ENCODE peak calls at places on chromosomes 1 and 21, in ten cellular contexts. V is NCI-H1436; X is AG09319; E is pancreas; N is kidney glomerular epithelial cell; T is stimulated activated CD8-positive, alpha-beta memory T cell treated with anti-CD3 and anti-CD28 coated beads, Interleukin-2, amount 100 ng/mL, for 48 hours; R is HT-29; U is occipital lobe; P is activated CD8-positive, alpha-beta memory T cell treated with anti-CD3 and anti-CD28 coated beads for 4 hours; W is non-pigmented ciliary epithelial cell. M is an unnamed sample.

GRCh38 chr21:27292229-27292628 is 325.3 kb upstream of the ADAMTS5 start:
- DNase-seq in V (no peak), X (no peak), E (no peak), N (no peak), T (no peak), R (no peak), U (no peak), P (no peak), W (no peak), M (no peak)

GRCh38 chr1:80202118-80202517 is 1195.6 kb upstream of the ADGRL4 start:
- DNase-seq in V (no peak), X (no peak), E (no peak), N (no peak), T (no peak), R (no peak), U (no peak), P (no peak), W (no peak), M (no peak)

GRCh38 chr1:92822907-92823306 is 8.9 kb upstream of the RPL5 start:
- DNase-seq in V (no peak), X (no peak), E (no peak), N (no peak), T (no peak), R (no peak), U (no peak), P (no peak), W (peak), M (no peak)

GRCh38 chr1:3691421-3692204 is 39.3 kb downstream of the TP73 start:
- DNase-seq in V (no peak), X (no peak), E (no peak), N (no peak), T (no peak), R (no peak), U (no peak), P (no peak), W (no peak), M (no peak)

GRCh38 chr1:171965802-171966201 is 124.5 kb downstream of the DNM3 start:
- DNase-seq in V (no peak), X (no peak), E (no peak), N (peak), T (no peak), R (no peak), U (no peak), P (no peak), W (peak), M (no peak)

GRCh38 chr1:11951901-11952300 is 17.4 kb downstream of the PLOD1 start:
- DNase-seq in V (no peak), X (no peak), E (no peak), N (no peak), T (no peak), R (no peak), U (no peak), P (no peak), W (no peak), M (no peak)

GRCh38 chr21:24208562-24209260 is 1398.6 kb downstream of the MRPL39 start:
- DNase-seq in V (no peak), X (no peak), E (peak), N (no peak), T (no peak), R (no peak), U (no peak), P (no peak), W (no peak), M (no peak)

GRCh38 chr1:64124751-64125445 is 78.5 kb upstream of the UBE2U start:
- DNase-seq in V (no peak), X (no peak), E (no peak), N (no peak), T (no peak), R (no peak), U (no peak), P (no peak), W (no peak), M (no peak)

GRCh38 chr1:62782197-62782886 is 1.6 kb upstream of the ATG4C start:
- DNase-seq in V (no peak), X (peak), E (no peak), N (no peak), T (no peak), R (no peak), U (no peak), P (no peak), W (peak), M (no peak)

GRCh38 chr1:159839135-159839849 is 12.6 kb downstream of the SLAMF8 start:
- DNase-seq in V (no peak), X (no peak), E (no peak), N (no peak), T (no peak), R (no peak), U (no peak), P (no peak), W (no peak), M (no peak)

GRCh38 chr1:203625623-203626189 is 926 bp upstream of the ATP2B4 start:
- DNase-seq in V (peak), X (no peak), E (no peak), N (peak), T (no peak), R (peak), U (no peak), P (no peak), W (no peak), M (peak)

GRCh38 chr21:45591619-45592207 is 49.5 kb upstream of the SLC19A1 start:
- DNase-seq in V (no peak), X (no peak), E (peak), N (no peak), T (no peak), R (no peak), U (no peak), P (no peak), W (no peak), M (no peak)

GRCh38 chr21:42312626-42313104 is 2.5 kb downstream of the TFF3 start:
- DNase-seq in V (no peak), X (no peak), E (peak), N (no peak), T (no peak), R (no peak), U (no peak), P (no peak), W (no peak), M (no peak)

GRCh38 chr1:226646026-226646869 is 92.8 kb downstream of the ITPKB start:
- DNase-seq in V (no peak), X (no peak), E (peak), N (no peak), T (no peak), R (no peak), U (no peak), P (no peak), W (no peak), M (no peak)

GRCh38 chr1:111990026-111990877 is 784 bp upstream of the KCND3 start:
- DNase-seq in V (no peak), X (no peak), E (peak), N (no peak), T (no peak), R (no peak), U (peak), P (no peak), W (no peak), M (no peak)

GRCh38 chr1:10727703-10728348 is 68.6 kb downstream of the CASZ1 start:
- DNase-seq in V (no peak), X (no peak), E (no peak), N (no peak), T (no peak), R (no peak), U (no peak), P (no peak), W (no peak), M (no peak)

GRCh38 chr1:101371259-101371658 is 134.4 kb downstream of the S1PR1 start:
- DNase-seq in V (no peak), X (no peak), E (no peak), N (peak), T (no peak), R (no peak), U (no peak), P (no peak), W (peak), M (no peak)

GRCh38 chr1:200179126-200179780 is 151.7 kb downstream of the NR5A2 start:
- DNase-seq in V (no peak), X (peak), E (no peak), N (no peak), T (no peak), R (no peak), U (no peak), P (no peak), W (no peak), M (no peak)

GRCh38 chr1:9321480-9321849 is 28.8 kb downstream of the SPSB1 start:
- DNase-seq in V (no peak), X (no peak), E (no peak), N (peak), T (no peak), R (no peak), U (no peak), P (no peak), W (peak), M (no peak)

GRCh38 chr1:55374801-55375616 is 159.8 kb upstream of the USP24 start:
- DNase-seq in V (no peak), X (no peak), E (no peak), N (no peak), T (no peak), R (no peak), U (peak), P (no peak), W (no peak), M (no peak)

GRCh38 chr1:4972761-4973320 is 318.4 kb downstream of the AJAP1 start:
- DNase-seq in V (no peak), X (no peak), E (no peak), N (no peak), T (no peak), R (no peak), U (no peak), P (no peak), W (no peak), M (no peak)

M was measured in stimulated activated naive B cell treated with anti-CD40 and anti-IgM and Interleukin-4, amounts not matched to agents 10 μg/mL and 1 μg/mL and 100 μg/mL, for 72 hours.